ENCODE peak calls at places on chromosomes 11 and 22, in seven cellular contexts. One of them, this sample, is unnamed.

GRCh38 chr11:76229690-76230240 is 23.5 kb upstream of the WNT11 start:
- DNase-seq in adrenal gland: no peak
- DNase-seq in right lobe of liver: peak; percentile 45
- DNase-seq in chondrocyte: no peak
- DNase-seq in HCT116: no peak
- DNase-seq in CD8-positive, alpha-beta T cell: no peak
- DNase-seq in LNCaP clone FGC: peak; percentile 22
- DNase-seq in this sample: no peak

GRCh38 chr11:4465411-4465810 is 16.3 kb downstream of the OR52K2 start:
- DNase-seq in adrenal gland: no peak
- DNase-seq in right lobe of liver: no peak
- DNase-seq in chondrocyte: no peak
- DNase-seq in HCT116: no peak
- DNase-seq in CD8-positive, alpha-beta T cell: no peak
- DNase-seq in LNCaP clone FGC: no peak
- DNase-seq in this sample: no peak

GRCh38 chr22:31520036-31520435 is 23.7 kb downstream of the SFI1 start:
- DNase-seq in adrenal gland: no peak
- DNase-seq in right lobe of liver: no peak
- DNase-seq in chondrocyte: no peak
- DNase-seq in HCT116: no peak
- DNase-seq in CD8-positive, alpha-beta T cell: no peak
- DNase-seq in LNCaP clone FGC: no peak
- DNase-seq in this sample: no peak

GRCh38 chr11:298406-299065 is 790 bp downstream of the IFITM5 start:
- DNase-seq in adrenal gland: no peak
- DNase-seq in right lobe of liver: peak; percentile 29
- DNase-seq in chondrocyte: peak; percentile 72
- DNase-seq in HCT116: no peak
- DNase-seq in CD8-positive, alpha-beta T cell: no peak
- DNase-seq in LNCaP clone FGC: no peak
- DNase-seq in this sample: no peak

GRCh38 chr11:102081313-102081712 is 28.9 kb upstream of the YAP1 start:
- DNase-seq in adrenal gland: no peak
- DNase-seq in right lobe of liver: no peak
- DNase-seq in chondrocyte: no peak
- DNase-seq in HCT116: no peak
- DNase-seq in CD8-positive, alpha-beta T cell: no peak
- DNase-seq in LNCaP clone FGC: no peak
- DNase-seq in this sample: no peak

GRCh38 chr22:19984201-19984753 is 32.3 kb downstream of the ARVCF start:
- DNase-seq in adrenal gland: peak; percentile 66
- DNase-seq in right lobe of liver: peak; percentile 65
- DNase-seq in chondrocyte: peak; percentile 89
- DNase-seq in HCT116: peak; percentile 55
- DNase-seq in CD8-positive, alpha-beta T cell: no peak
- DNase-seq in LNCaP clone FGC: no peak
- DNase-seq in this sample: no peak

GRCh38 chr11:123560001-123560400 is 94.4 kb downstream of the SCN3B start:
- DNase-seq in adrenal gland: peak; percentile 85
- DNase-seq in right lobe of liver: no peak
- DNase-seq in chondrocyte: no peak
- DNase-seq in HCT116: no peak
- DNase-seq in CD8-positive, alpha-beta T cell: no peak
- DNase-seq in LNCaP clone FGC: no peak
- DNase-seq in this sample: no peak

GRCh38 chr11:119676461-119677020 is 52.5 kb downstream of the NECTIN1 start:
- DNase-seq in adrenal gland: no peak
- DNase-seq in right lobe of liver: no peak
- DNase-seq in chondrocyte: no peak
- DNase-seq in HCT116: no peak
- DNase-seq in CD8-positive, alpha-beta T cell: no peak
- DNase-seq in LNCaP clone FGC: no peak
- DNase-seq in this sample: no peak

GRCh38 chr22:29148036-29148435 is 57.7 kb upstream of the EMID1 start:
- DNase-seq in adrenal gland: no peak
- DNase-seq in right lobe of liver: no peak
- DNase-seq in chondrocyte: no peak
- DNase-seq in HCT116: no peak
- DNase-seq in CD8-positive, alpha-beta T cell: no peak
- DNase-seq in LNCaP clone FGC: no peak
- DNase-seq in this sample: no peak

GRCh38 chr11:130599073-130599654 is 150.7 kb downstream of the ADAMTS15 start:
- DNase-seq in adrenal gland: peak; percentile 29
- DNase-seq in right lobe of liver: no peak
- DNase-seq in chondrocyte: no peak
- DNase-seq in HCT116: no peak
- DNase-seq in CD8-positive, alpha-beta T cell: no peak
- DNase-seq in LNCaP clone FGC: no peak
- DNase-seq in this sample: no peak

GRCh38 chr11:90229791-90230190 is 6.9 kb upstream of the CHORDC1 start:
- DNase-seq in adrenal gland: no peak
- DNase-seq in right lobe of liver: no peak
- DNase-seq in chondrocyte: no peak
- DNase-seq in HCT116: no peak
- DNase-seq in CD8-positive, alpha-beta T cell: no peak
- DNase-seq in LNCaP clone FGC: no peak
- DNase-seq in this sample: no peak

GRCh38 chr22:38740116-38740723 is 15.6 kb downstream of the SUN2 start:
- DNase-seq in adrenal gland: no peak
- DNase-seq in right lobe of liver: no peak
- DNase-seq in chondrocyte: no peak
- DNase-seq in HCT116: no peak
- DNase-seq in CD8-positive, alpha-beta T cell: no peak
- DNase-seq in LNCaP clone FGC: no peak
- DNase-seq in this sample: no peak

GRCh38 chr22:49963647-49964026 is 3.1 kb downstream of the PIM3 start:
- DNase-seq in adrenal gland: peak; percentile 48
- DNase-seq in right lobe of liver: peak; percentile 28
- DNase-seq in chondrocyte: no peak
- DNase-seq in HCT116: no peak
- DNase-seq in CD8-positive, alpha-beta T cell: no peak
- DNase-seq in LNCaP clone FGC: no peak
- DNase-seq in this sample: no peak

GRCh38 chr22:40376149-40376548 is 5.8 kb downstream of the SGSM3 start:
- DNase-seq in adrenal gland: no peak
- DNase-seq in right lobe of liver: no peak
- DNase-seq in chondrocyte: no peak
- DNase-seq in HCT116: no peak
- DNase-seq in CD8-positive, alpha-beta T cell: no peak
- DNase-seq in LNCaP clone FGC: no peak
- DNase-seq in this sample: no peak

GRCh38 chr22:50526849-50527801 is 1.7 kb upstream of the SCO2 start:
- DNase-seq in adrenal gland: peak; percentile 72
- DNase-seq in right lobe of liver: peak; percentile 82
- DNase-seq in chondrocyte: peak; percentile 95
- DNase-seq in HCT116: no peak
- DNase-seq in CD8-positive, alpha-beta T cell: no peak
- DNase-seq in LNCaP clone FGC: peak; percentile 76
- DNase-seq in this sample: no peak

GRCh38 chr22:30252411-30253204 is 6.0 kb upstream of the LIF start:
- DNase-seq in adrenal gland: no peak
- DNase-seq in right lobe of liver: no peak
- DNase-seq in chondrocyte: no peak
- DNase-seq in HCT116: peak; percentile 85
- DNase-seq in CD8-positive, alpha-beta T cell: no peak
- DNase-seq in LNCaP clone FGC: no peak
- DNase-seq in this sample: no peak

GRCh38 chr11:47413908-47414684 is 5.7 kb downstream of the SLC39A13 start:
- DNase-seq in adrenal gland: no peak
- DNase-seq in right lobe of liver: no peak
- DNase-seq in chondrocyte: no peak
- DNase-seq in HCT116: no peak
- DNase-seq in CD8-positive, alpha-beta T cell: no peak
- DNase-seq in LNCaP clone FGC: no peak
- DNase-seq in this sample: no peak

DNA sequence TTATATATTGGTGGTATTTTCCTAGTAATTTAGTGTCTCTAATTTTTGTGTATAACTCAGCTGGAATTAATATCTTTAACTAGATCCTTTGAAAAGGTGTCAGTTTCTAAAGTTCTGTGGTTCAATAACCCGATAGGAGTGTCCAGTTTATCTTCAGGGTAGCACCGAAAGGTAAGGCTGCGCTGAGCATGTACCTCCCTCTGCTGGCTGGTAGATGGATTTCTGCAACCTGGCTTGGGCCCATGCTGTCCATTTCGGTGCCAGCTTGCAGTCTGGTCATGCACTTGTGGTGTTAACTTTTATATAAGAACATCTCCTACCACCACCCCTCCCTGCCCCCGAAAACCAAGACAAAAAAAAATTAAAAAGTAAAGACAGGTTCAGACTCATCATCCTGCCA is 24.7 kb downstream of the EXT2 start:
- DNase-seq in adrenal gland: no peak
- DNase-seq in right lobe of liver: no peak
- DNase-seq in chondrocyte: no peak
- DNase-seq in HCT116: no peak
- DNase-seq in CD8-positive, alpha-beta T cell: no peak
- DNase-seq in LNCaP clone FGC: no peak
- DNase-seq in this sample: no peak
- TF ChIP-seq CTCF in adrenal gland: no peak
- TF ChIP-seq CTCF in right lobe of liver: peak; percentile 29
- TF ChIP-seq CTCF in chondrocyte: peak; percentile 53
- TF ChIP-seq CTCF in HCT116: peak; percentile 10
- TF ChIP-seq CTCF in CD8-positive, alpha-beta T cell: no peak
- TF ChIP-seq CTCF in LNCaP clone FGC: peak; percentile 58
- TF ChIP-seq CTCF in this sample: peak; percentile 48

GRCh38 chr22:37657590-37658132 is 862 bp upstream of the PDXP start:
- DNase-seq in adrenal gland: peak; percentile 46
- DNase-seq in right lobe of liver: no peak
- DNase-seq in chondrocyte: no peak
- DNase-seq in HCT116: no peak
- DNase-seq in CD8-positive, alpha-beta T cell: no peak
- DNase-seq in LNCaP clone FGC: no peak
- DNase-seq in this sample: no peak
- TF ChIP-seq CTCF in adrenal gland: no peak
- TF ChIP-seq CTCF in right lobe of liver: no peak
- TF ChIP-seq CTCF in chondrocyte: no peak
- TF ChIP-seq CTCF in HCT116: no peak
- TF ChIP-seq CTCF in CD8-positive, alpha-beta T cell: no peak
- TF ChIP-seq CTCF in LNCaP clone FGC: no peak
- TF ChIP-seq CTCF in this sample: no peak

DNA sequence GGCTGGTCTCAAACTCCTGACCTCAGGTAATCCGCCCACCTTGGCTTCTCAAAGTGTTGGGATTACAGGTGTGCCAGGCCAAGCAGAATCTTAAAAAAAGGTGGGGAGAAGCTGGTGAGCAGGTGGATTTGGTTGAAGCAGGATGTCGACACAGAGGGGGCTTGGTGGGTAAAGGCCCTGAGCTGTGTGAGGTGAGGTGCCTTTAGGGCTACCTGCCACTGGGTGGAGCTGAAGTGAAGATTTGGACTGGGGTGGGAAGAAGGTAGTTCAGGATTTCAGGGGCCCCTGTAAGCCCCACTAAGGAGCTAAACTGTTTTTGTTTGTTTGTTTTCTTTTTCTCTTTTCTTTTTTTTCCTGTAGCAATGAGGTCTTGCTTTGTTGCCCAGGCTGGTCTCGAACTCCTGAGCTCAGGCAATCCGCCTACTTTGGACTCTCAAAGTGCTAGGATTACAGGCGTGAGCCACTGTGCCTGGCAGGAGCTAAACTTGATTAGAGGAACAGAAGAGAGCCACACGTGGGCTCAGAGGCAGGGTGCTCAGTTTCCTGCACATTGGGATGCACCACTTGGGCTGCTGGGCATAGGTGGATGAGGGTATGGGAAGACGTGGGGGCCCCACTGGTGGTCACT is 6.0 kb downstream of the P2RX6 start:
- DNase-seq in adrenal gland: no peak
- DNase-seq in right lobe of liver: no peak
- DNase-seq in chondrocyte: no peak
- DNase-seq in HCT116: no peak
- DNase-seq in CD8-positive, alpha-beta T cell: no peak
- DNase-seq in LNCaP clone FGC: no peak
- DNase-seq in this sample: no peak
- TF ChIP-seq CTCF in adrenal gland: no peak
- TF ChIP-seq CTCF in right lobe of liver: peak; percentile 14
- TF ChIP-seq CTCF in chondrocyte: peak; percentile 71
- TF ChIP-seq CTCF in HCT116: peak; percentile 23
- TF ChIP-seq CTCF in CD8-positive, alpha-beta T cell: peak; percentile 48
- TF ChIP-seq CTCF in LNCaP clone FGC: peak; percentile 41
- TF ChIP-seq CTCF in this sample: peak; percentile 58

DNA sequence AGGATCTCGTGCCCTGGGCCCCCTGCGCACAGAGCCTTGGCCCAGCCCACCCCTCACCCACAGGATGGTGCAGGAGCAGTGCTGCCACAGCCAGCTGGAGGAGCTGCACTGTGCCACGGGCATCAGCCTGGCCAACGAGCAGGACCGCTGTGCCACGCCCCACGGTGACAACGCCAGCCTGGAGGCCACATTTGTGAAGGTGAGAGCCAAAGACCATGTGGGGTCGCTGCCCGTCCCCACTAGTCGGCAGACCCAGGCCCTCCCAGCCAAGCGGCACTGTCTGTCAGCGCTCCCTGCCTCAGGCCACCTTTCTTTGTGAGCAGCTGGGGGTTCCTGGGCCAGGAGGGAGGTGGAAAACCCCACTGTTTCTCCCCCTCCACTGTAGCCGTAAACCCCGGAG is 22.8 kb downstream of the FBLN1 start:
- DNase-seq in adrenal gland: no peak
- DNase-seq in right lobe of liver: no peak
- DNase-seq in chondrocyte: no peak
- DNase-seq in HCT116: no peak
- DNase-seq in CD8-positive, alpha-beta T cell: no peak
- DNase-seq in LNCaP clone FGC: no peak
- DNase-seq in this sample: no peak
- TF ChIP-seq CTCF in adrenal gland: no peak
- TF ChIP-seq CTCF in right lobe of liver: no peak
- TF ChIP-seq CTCF in chondrocyte: no peak
- TF ChIP-seq CTCF in HCT116: no peak
- TF ChIP-seq CTCF in CD8-positive, alpha-beta T cell: no peak
- TF ChIP-seq CTCF in LNCaP clone FGC: no peak
- TF ChIP-seq CTCF in this sample: no peak

GRCh38 chr11:72328366-72329224 is 84.6 kb upstream of the PHOX2A start:
- DNase-seq in adrenal gland: peak; percentile 25
- DNase-seq in right lobe of liver: no peak
- DNase-seq in chondrocyte: no peak
- DNase-seq in HCT116: no peak
- DNase-seq in CD8-positive, alpha-beta T cell: no peak
- DNase-seq in LNCaP clone FGC: no peak
- DNase-seq in this sample: no peak
- TF ChIP-seq CTCF in adrenal gland: no peak
- TF ChIP-seq CTCF in right lobe of liver: no peak
- TF ChIP-seq CTCF in chondrocyte: no peak
- TF ChIP-seq CTCF in HCT116: no peak
- TF ChIP-seq CTCF in CD8-positive, alpha-beta T cell: no peak
- TF ChIP-seq CTCF in LNCaP clone FGC: no peak
- TF ChIP-seq CTCF in this sample: no peak

This sample was measured in type B pancreatic cell.